ENCODE peak calls at places on chromosomes 5 and 9, in five cellular contexts. L is T-helper 17 cell; P is NCI-H774; Z is activated T-helper 1 cell treated with anti-CD3 and anti-CD28 coated beads, Interleukin-2, amount 50 U/mL, for 16 hours; Y is stimulated activated CD4-positive, alpha-beta T cell treated with anti-CD3 and anti-CD28 coated beads, TNF-alpha, amount 100 ng/mL, for 48 hours. A is an unnamed sample.

GRCh38 chr9:137793196-137793841 is 84.3 kb upstream of the CACNA1B start:
- DNase-seq in Z (no peak), L (no peak), P (no peak), Y (no peak), A (no peak)

GRCh38 chr9:88187631-88188030 is 49.4 kb upstream of the SPATA31C2 start:
- DNase-seq in P (no peak), L (no peak), Z (no peak), Y (no peak), A (no peak)

GRCh38 chr5:27818888-27819287 is 780.5 kb upstream of the CDH9 start:
- DNase-seq in Y (no peak), P (no peak), L (no peak), Z (no peak), A (no peak)

GRCh38 chr9:128394404-128395168 is 23.4 kb downstream of the URM1 start:
- DNase-seq in Z (no peak), Y (no peak), P (no peak), L (no peak), A (no peak)

GRCh38 chr5:132462856-132463745 is 27.5 kb downstream of the IRF1 start:
- DNase-seq in Y (no peak), L (no peak), Z (no peak), P (no peak), A (no peak)

GRCh38 chr5:76691470-76692273 is 24.3 kb upstream of the F2R start:
- DNase-seq in Y (no peak), Z (no peak), P (no peak), L (no peak), A (no peak)

GRCh38 chr9:116791314-116791713 is 104.2 kb downstream of the TRIM32 start:
- DNase-seq in Y (no peak), P (peak), L (no peak), Z (no peak), A (no peak)

GRCh38 chr9:35367451-35367850 is 122.5 kb upstream of the RUSC2 start:
- DNase-seq in Y (no peak), P (no peak), Z (no peak), L (no peak), A (no peak)

GRCh38 chr5:78000191-78000590 is 224.1 kb upstream of the TBCA start:
- DNase-seq in Y (no peak), P (no peak), L (no peak), Z (no peak), A (no peak)

GRCh38 chr9:108257387-108257786 is 598.4 kb downstream of the ACTL7B start:
- DNase-seq in Z (no peak), L (no peak), P (no peak), Y (no peak), A (no peak)

GRCh38 chr5:228886-229285 is 10.8 kb downstream of the SDHA start:
- DNase-seq in L (no peak), P (no peak), Y (no peak), Z (no peak), A (no peak)

GRCh38 chr9:1505489-1505888 is 455.3 kb downstream of the DMRT2 start:
- DNase-seq in P (no peak), Y (no peak), L (no peak), Z (no peak), A (no peak)

GRCh38 chr5:173963107-173963506 is 25.9 kb upstream of the C5orf47 start:
- DNase-seq in L (no peak), Z (no peak), P (no peak), Y (no peak), A (no peak)

GRCh38 chr9:133991964-133992779 is at the start of gene VAV2:
- DNase-seq in Z (no peak), L (peak), Y (no peak), P (peak), A (no peak)

GRCh38 chr9:133726401-133727276 is 11.5 kb downstream of the SARDH start:
- DNase-seq in L (peak), Z (peak), P (peak), Y (peak), A (no peak)

GRCh38 chr5:55917402-55918096 is 66.4 kb downstream of the IL31RA start:
- DNase-seq in P (no peak), L (no peak), Z (no peak), Y (no peak), A (no peak)

GRCh38 chr5:126998201-126998631 is 32.1 kb downstream of the MARCHF3 start:
- DNase-seq in L (no peak), Y (no peak), Z (no peak), P (peak), A (no peak)

GRCh38 chr9:72485821-72486605 is 35.4 kb upstream of the TMC1 start:
- DNase-seq in Y (no peak), Z (no peak), P (no peak), L (no peak), A (no peak)

GRCh38 chr5:176899946-176900782 is 1.0 kb upstream of the HK3 start:
- DNase-seq in L (no peak), Y (no peak), P (no peak), Z (no peak), A (no peak)

GRCh38 chr5:171593401-171593800 is 174.0 kb downstream of the FGF18 start:
- DNase-seq in P (no peak), Y (no peak), Z (no peak), L (no peak), A (no peak)